ENCODE peak calls at places on chromosomes 5 and 9, in six cellular contexts. W is endodermal cell; B is upper lobe of right lung; F is CD8-positive, alpha-beta T cell; J is tibial nerve; D is AG04450. E is an unnamed sample. For H3K27me3, the result is how much of the 10 kb centered on the place peaks cover.

GRCh38 chr9:14352549-14352948 is 38.6 kb upstream of the NFIB start:
- DNase-seq in B (no peak), F (no peak), D (no peak), W (no peak), J (no peak), E (no peak)

GRCh38 chr9:132500193-132500592 is 82.2 kb upstream of the BARHL1 start:
- DNase-seq in B (no peak), D (no peak), F (no peak), W (no peak), J (no peak), E (no peak)

GRCh38 chr5:99187611-99188010 is 258.8 kb upstream of the CHD1 start:
- DNase-seq in W (no peak), D (no peak), J (no peak), F (no peak), B (no peak), E (no peak)

GRCh38 chr5:55437452-55437851 is 97.3 kb downstream of the PLPP1 start:
- DNase-seq in J (no peak), W (no peak), B (no peak), D (no peak), F (no peak), E (no peak)

GRCh38 chr9:99725852-99726251 is 95.8 kb upstream of the NR4A3 start:
- DNase-seq in B (no peak), J (no peak), D (no peak), F (no peak), W (no peak), E (no peak)

GRCh38 chr9:20989923-20990341 is 41.5 kb downstream of the HACD4 start:
- DNase-seq in W (no peak), B (peak), J (peak), D (no peak), F (no peak), E (no peak)

GRCh38 chr9:38284768-38285080 is 107.8 kb upstream of the ALDH1B1 start:
- DNase-seq in F (no peak), B (no peak), W (peak), J (no peak), D (no peak), E (no peak)

GRCh38 chr5:9207820-9208418 is 338.0 kb downstream of the SEMA5A start:
- DNase-seq in W (no peak), F (no peak), J (peak), D (no peak), B (no peak), E (no peak)

GRCh38 chr5:54309237-54309636 is 1.1 kb downstream of the ARL15 start:
- DNase-seq in D (no peak), J (no peak), B (no peak), W (no peak), F (no peak), E (no peak)

GRCh38 chr9:130713286-130713975 is 19.9 kb downstream of the EXOSC2 start:
- DNase-seq in J (peak), D (no peak), W (peak), F (peak), B (no peak), E (no peak)
- H3K27ac ChIP-seq in J (peak), D (peak), W (peak), F (peak), B (peak), E (peak)

DNA sequence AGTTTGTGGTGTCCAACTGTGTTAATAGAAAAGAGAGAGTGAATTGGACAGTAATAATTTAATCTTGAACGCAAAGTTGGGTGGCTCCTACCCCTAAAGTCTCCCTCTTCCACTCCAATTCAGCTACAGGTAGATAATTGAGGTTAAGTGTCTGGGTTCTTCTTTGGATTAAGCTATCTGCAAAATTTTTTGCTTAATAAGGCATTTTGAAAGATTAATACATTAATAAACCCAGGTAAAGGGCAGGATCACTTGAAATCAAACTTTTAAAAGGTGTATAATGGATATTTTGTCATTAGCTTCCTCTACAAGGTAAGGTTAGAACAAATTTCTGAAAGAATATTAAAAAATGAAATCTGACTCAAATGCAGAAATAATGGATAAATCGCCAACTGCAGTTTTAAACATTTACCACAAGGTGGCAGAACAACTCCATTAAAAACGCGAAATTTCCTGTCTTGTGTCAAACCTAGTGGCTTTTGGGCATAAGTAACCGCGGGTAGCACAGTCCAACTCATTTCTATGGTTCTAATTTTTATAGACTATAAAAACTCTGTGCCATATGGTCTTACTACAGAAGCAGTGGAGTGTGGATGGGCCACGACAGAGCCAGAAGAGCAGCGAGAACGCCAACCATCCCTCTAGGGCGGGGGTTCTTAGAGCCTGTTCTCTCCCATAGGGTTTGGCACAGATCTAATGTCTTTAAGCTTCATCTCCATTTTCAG is 276.5 kb downstream of the ARHGEF28 start:
- DNase-seq in W (peak), D (no peak), B (no peak), F (no peak), J (no peak), E (no peak)
- TF ChIP-seq CTCF in W (peak), D (peak), B (peak), F (peak), J (peak), E (peak)

DNA sequence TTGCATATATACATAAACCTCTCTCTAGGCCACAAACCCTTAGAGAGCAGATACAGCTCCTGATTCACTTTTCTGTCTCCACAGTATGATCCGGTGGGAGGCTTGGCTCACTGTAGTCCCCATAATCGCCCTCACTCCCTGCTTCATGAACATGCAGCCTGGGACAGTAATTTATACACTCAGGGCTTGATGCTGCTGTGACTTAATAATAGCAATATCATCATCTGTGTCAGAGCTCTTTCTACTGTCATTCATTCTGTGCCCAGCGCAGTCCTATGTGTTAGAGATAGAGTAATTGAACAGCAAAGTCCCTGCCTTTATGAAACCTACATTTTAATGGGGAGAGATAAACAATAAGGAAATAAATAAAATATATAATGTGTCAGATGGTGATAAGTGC is 2.7 kb upstream of the HEMGN start:
- DNase-seq in D (no peak), F (no peak), J (no peak), W (no peak), B (no peak), E (no peak)
- H3K27me3 ChIP-seq in D (under half), F (under half), J (under half), W (half or more), B (under half), E (under half)

GRCh38 chr5:76670508-76670907 is 45.4 kb upstream of the F2R start:
- DNase-seq in J (no peak), W (no peak), D (no peak), B (no peak), F (no peak), E (no peak)
- H3K27ac ChIP-seq in J (no peak), W (no peak), D (no peak), B (no peak), F (no peak), E (no peak)

GRCh38 chr9:122468735-122469134 is 9.0 kb downstream of the OR1J1 start:
- DNase-seq in W (no peak), J (no peak), D (peak), F (no peak), B (no peak), E (no peak)

GRCh38 chr9:122464633-122465567 is 12.8 kb downstream of the OR1J1 start:
- DNase-seq in B (peak), J (peak), F (peak), D (peak), W (peak), E (peak)

GRCh38 chr9:122463828-122464632 is 13.7 kb downstream of the OR1J1 start:
- DNase-seq in J (no peak), D (no peak), F (peak), B (no peak), W (peak), E (no peak)
- TF ChIP-seq CTCF in J (no peak), D (peak), F (peak), B (no peak), W (peak), E (no peak)